ENCODE peak calls at places on chromosomes 3 and 15, in nine cellular contexts. O is ELF-1; D is GM04503; S is ecto neural progenitor cell; J is cerebellar cortex; X is activated naive CD8-positive, alpha-beta T cell treated with anti-CD3 and anti-CD28 coated beads for 36 hours; R is NCI-H510A treated with DMSO at 0.1 percent for 48 hours; M is uterus; K is lower lobe of right lung. F is an unnamed sample.

GRCh38 chr3:43872901-43873300 is 182.2 kb downstream of the ABHD5 start:
- DNase-seq in O (no peak), D (no peak), S (peak), J (no peak), X (no peak), R (no peak), M (no peak), K (no peak), F (no peak)

GRCh38 chr15:31740203-31740602 is 290.1 kb upstream of the CHRNA7 start:
- DNase-seq in O (peak), D (no peak), S (no peak), J (peak), X (no peak), R (no peak), M (no peak), K (no peak), F (no peak)

GRCh38 chr15:84979651-84980050 is 2.0 kb upstream of the PDE8A start:
- DNase-seq in O (peak), D (no peak), S (peak), J (peak), X (no peak), R (no peak), M (no peak), K (peak), F (no peak)

GRCh38 chr3:54863366-54863765 is 64.5 kb downstream of the LRTM1 start:
- DNase-seq in O (peak), D (no peak), S (no peak), J (no peak), X (no peak), R (no peak), M (no peak), K (no peak), F (no peak)

GRCh38 chr15:38702178-38702912 is 137.7 kb upstream of the RASGRP1 start:
- DNase-seq in O (peak), D (no peak), S (no peak), J (peak), X (no peak), R (peak), M (no peak), K (no peak), F (no peak)

GRCh38 chr15:27843146-27843545 is 256.0 kb downstream of the OCA2 start:
- DNase-seq in O (no peak), D (no peak), S (no peak), J (no peak), X (no peak), R (no peak), M (no peak), K (no peak), F (no peak)

GRCh38 chr3:186427627-186428026 is 65.6 kb upstream of the DGKG start:
- DNase-seq in O (peak), D (no peak), S (no peak), J (no peak), X (no peak), R (peak), M (no peak), K (no peak), F (no peak)

GRCh38 chr3:86381247-86381646 is 609.7 kb downstream of the VGLL3 start:
- DNase-seq in O (peak), D (no peak), S (no peak), J (no peak), X (no peak), R (no peak), M (no peak), K (no peak), F (no peak)

F was measured in substantia nigra.